ENCODE peak calls at places on chromosome 13, in six cellular contexts. N is HCT116, X is K562, R is GM12878, K is HepG2, U is H1. S is an unnamed sample.

GRCh38 chr13:47661076-47661475 is 340.0 kb downstream of the SUCLA2 start:
- DNase-seq in N (no peak), K (no peak), R (no peak), X (no peak), U (no peak), S (no peak)

GRCh38 chr13:33175991-33176390 is 109.6 kb downstream of the STARD13 start:
- DNase-seq in X (no peak), R (no peak), K (no peak), N (no peak), U (no peak), S (no peak)

GRCh38 chr13:84844473-84844872 is 954.7 kb downstream of the SLITRK6 start:
- DNase-seq in U (no peak), K (peak; percentile 1), R (no peak), N (peak; percentile 4), X (no peak), S (no peak)

GRCh38 chr13:51317262-51317661 is 22.2 kb upstream of the SERPINE3 start:
- DNase-seq in N (no peak), X (no peak), R (no peak), U (no peak), K (no peak), S (peak; percentile 42)

GRCh38 chr13:31756346-31756745 is 17.0 kb downstream of the RXFP2 start:
- DNase-seq in U (no peak), R (no peak), N (no peak), X (no peak), K (no peak), S (no peak)

GRCh38 chr13:41780736-41781708 is 179.9 kb downstream of the VWA8 start:
- DNase-seq in R (no peak), N (no peak), X (no peak), K (no peak), U (no peak), S (no peak)

GRCh38 chr13:43918636-43919035 is 38.9 kb downstream of the LACC1 start:
- DNase-seq in R (no peak), U (no peak), N (no peak), K (no peak), X (no peak), S (no peak)

GRCh38 chr13:20566424-20566916 is 487 bp upstream of the IFT88 start:
- DNase-seq in K (peak; percentile 76), R (no peak), U (peak; percentile 17), N (peak; percentile 48), X (no peak), S (no peak)

GRCh38 chr13:35720690-35721554 is 244.4 kb upstream of the MAB21L1 start:
- DNase-seq in X (peak; percentile 76), U (peak; percentile 60), R (no peak), N (peak; percentile 13), K (peak; percentile 31), S (peak; percentile 47)

GRCh38 chr13:92074658-92075057 is 676.2 kb downstream of the GPC5 start:
- DNase-seq in N (no peak), X (no peak), R (no peak), U (no peak), K (peak; percentile 28), S (no peak)

GRCh38 chr13:64371045-64371444 is 2859.1 kb downstream of the PCDH9 start:
- DNase-seq in K (no peak), X (no peak), N (peak; percentile 37), U (no peak), R (no peak), S (no peak)

GRCh38 chr13:98480915-98481510 is 95.9 kb downstream of the STK24 start:
- DNase-seq in K (no peak), N (no peak), X (peak; percentile 73), U (no peak), R (no peak), S (no peak)

GRCh38 chr13:44411841-44412240 is 38.2 kb downstream of the SERP2 start:
- DNase-seq in K (no peak), N (no peak), U (no peak), X (no peak), R (no peak), S (no peak)

GRCh38 chr13:41137951-41138350 is 5.3 kb upstream of the KBTBD6 start:
- DNase-seq in U (no peak), X (no peak), K (no peak), R (no peak), N (no peak), S (no peak)

GRCh38 chr13:38417727-38418126 is 68.1 kb downstream of the UFM1 start:
- DNase-seq in R (no peak), X (peak; percentile 16), U (no peak), K (peak; percentile 8), N (no peak), S (no peak)

GRCh38 chr13:101209206-101209893 is 207.0 kb downstream of the NALCN start:
- DNase-seq in N (no peak), X (no peak), R (no peak), U (no peak), K (no peak), S (peak; percentile 10)

GRCh38 chr13:45859682-45860081 is 8.1 kb upstream of the SIAH3 start:
- DNase-seq in K (no peak), U (no peak), N (no peak), R (no peak), X (no peak), S (no peak)

GRCh38 chr13:73956795-73957408 is 177.3 kb downstream of the KLF12 start:
- DNase-seq in U (no peak), N (no peak), K (no peak), R (no peak), X (no peak), S (no peak)

GRCh38 chr13:34179481-34179880 is 361.5 kb downstream of the RFC3 start:
- DNase-seq in X (no peak), K (no peak), R (no peak), U (no peak), N (no peak), S (no peak)

GRCh38 chr13:19782049-19782726 is 557 bp downstream of the PSPC1 start:
- DNase-seq in K (no peak), R (no peak), U (no peak), X (peak; percentile 9), N (no peak), S (peak; percentile 75)

GRCh38 chr13:46908511-46908910 is 11.7 kb upstream of the HTR2A start:
- DNase-seq in X (no peak), K (no peak), U (no peak), N (no peak), R (no peak), S (no peak)

GRCh38 chr13:46495066-46495465 is 57.9 kb upstream of the LRCH1 start:
- DNase-seq in R (no peak), K (no peak), U (no peak), X (no peak), N (no peak), S (no peak)

GRCh38 chr13:33349314-33349995 is 63.9 kb upstream of the STARD13 start:
- DNase-seq in R (no peak), U (no peak), N (no peak), K (no peak), X (no peak), S (no peak)

GRCh38 chr13:98653471-98653985 is 76.6 kb upstream of the STK24 start:
- DNase-seq in R (peak; percentile 39), K (peak; percentile 63), U (peak; percentile 77), N (peak; percentile 85), X (peak; percentile 66), S (peak; percentile 78)

GRCh38 chr13:57813641-57814040 is 182.1 kb downstream of the PCDH17 start:
- DNase-seq in X (no peak), N (no peak), U (no peak), R (no peak), K (no peak), S (no peak)

GRCh38 chr13:23160241-23161175 is 20.3 kb upstream of the SGCG start:
- DNase-seq in R (no peak), K (no peak), N (no peak), X (no peak), U (no peak), S (no peak)

GRCh38 chr13:67951431-67951830 is 721.3 kb upstream of the PCDH9 start:
- DNase-seq in R (no peak), N (no peak), X (no peak), U (no peak), K (no peak), S (no peak)

GRCh38 chr13:96450635-96451034 is 360.7 kb downstream of the HS6ST3 start:
- DNase-seq in R (no peak), X (no peak), U (no peak), N (no peak), K (no peak), S (no peak)

GRCh38 chr13:84481958-84482357 is 599.7 kb upstream of the SLITRK1 start:
- DNase-seq in X (no peak), U (no peak), N (no peak), K (no peak), R (no peak), S (no peak)

GRCh38 chr13:25886438-25887214 is 165.2 kb downstream of the SHISA2 start:
- DNase-seq in X (no peak), R (no peak), K (no peak), U (no peak), N (no peak), S (peak; percentile 33)

GRCh38 chr13:39209731-39210633 is 171.7 kb downstream of the NHLRC3 start:
- DNase-seq in U (no peak), X (no peak), R (no peak), K (no peak), N (no peak), S (no peak)

GRCh38 chr13:112873851-112874750 is 94.9 kb upstream of the MCF2L start:
- DNase-seq in K (peak; percentile 67), R (no peak), N (peak; percentile 48), X (peak; percentile 73), U (peak; percentile 33), S (peak; percentile 61)
- TF ChIP-seq MAX in K (no peak), R (no peak), N (no peak), X (no peak), U (no peak), S (no peak)

GRCh38 chr13:110239280-110240120 is 67.5 kb downstream of the COL4A1 start:
- DNase-seq in X (no peak), K (no peak), R (no peak), N (no peak), U (no peak), S (peak; percentile 82)
- TF ChIP-seq CTCF in X (peak; percentile 2), K (no peak), R (no peak), N (no peak), U (no peak), S (no peak)

GRCh38 chr13:42803563-42804212 is 22.3 kb downstream of the FAM216B start:
- DNase-seq in K (no peak), X (no peak), U (no peak), N (no peak), R (no peak), S (no peak)

GRCh38 chr13:42807866-42808265 is 26.5 kb downstream of the FAM216B start:
- DNase-seq in N (no peak), U (no peak), R (no peak), K (peak; percentile 1), X (no peak), S (no peak)

GRCh38 chr13:42808572-42808971 is 27.2 kb downstream of the FAM216B start:
- DNase-seq in N (no peak), U (no peak), X (no peak), R (no peak), K (no peak), S (no peak)

GRCh38 chr13:42804244-42804868 is 23.0 kb downstream of the FAM216B start:
- DNase-seq in U (no peak), K (no peak), N (no peak), R (no peak), X (no peak), S (no peak)

GRCh38 chr13:42807236-42807635 is 25.9 kb downstream of the FAM216B start:
- DNase-seq in X (no peak), U (no peak), K (no peak), N (no peak), R (no peak), S (no peak)
- TF ChIP-seq EZH2 in X (no peak), U (no peak), K (no peak), N (no peak), R (no peak), S (no peak)

GRCh38 chr13:59774511-59774911 is 389.2 kb downstream of the DIAPH3 start:
- DNase-seq in K (peak; percentile 49), U (no peak), R (no peak), X (no peak), N (no peak), S (no peak)
- TF ChIP-seq MAX in K (no peak), U (no peak), R (no peak), X (no peak), N (no peak), S (no peak)

S was measured in endothelial cell of umbilical vein.